ENCODE peak calls at places on chromosomes 6 and 20, in ten cellular contexts. One of them, this sample, is unnamed.

GRCh38 chr20:16554766-16555543 is 18.3 kb downstream of the KIF16B start:
- DNase-seq in astrocyte: no peak
- DNase-seq in cardiac muscle cell: no peak
- DNase-seq in stimulated activated CD4-positive, alpha-beta T cell treated with anti-CD3 and anti-CD28 coated beads, Interleukin-4, amount 100 ng/mL, for 24 hours: no peak
- DNase-seq in ascending aorta: no peak
- DNase-seq in amygdala: no peak
- DNase-seq in T-helper 2 cell: no peak
- DNase-seq in iris pigment epithelial cell: no peak
- DNase-seq in GM19239: no peak
- DNase-seq in OCI-LY7: no peak
- DNase-seq in this sample: no peak

GRCh38 chr20:5825136-5825719 is 75.0 kb downstream of the SHLD1 start:
- DNase-seq in astrocyte: no peak
- DNase-seq in cardiac muscle cell: no peak
- DNase-seq in stimulated activated CD4-positive, alpha-beta T cell treated with anti-CD3 and anti-CD28 coated beads, Interleukin-4, amount 100 ng/mL, for 24 hours: no peak
- DNase-seq in ascending aorta: no peak
- DNase-seq in amygdala: no peak
- DNase-seq in T-helper 2 cell: no peak
- DNase-seq in iris pigment epithelial cell: no peak
- DNase-seq in GM19239: no peak
- DNase-seq in OCI-LY7: no peak
- DNase-seq in this sample: no peak

GRCh38 chr6:10000461-10000992 is 414.3 kb downstream of the TFAP2A start:
- DNase-seq in astrocyte: no peak
- DNase-seq in cardiac muscle cell: no peak
- DNase-seq in stimulated activated CD4-positive, alpha-beta T cell treated with anti-CD3 and anti-CD28 coated beads, Interleukin-4, amount 100 ng/mL, for 24 hours: no peak
- DNase-seq in ascending aorta: no peak
- DNase-seq in amygdala: no peak
- DNase-seq in T-helper 2 cell: no peak
- DNase-seq in iris pigment epithelial cell: no peak
- DNase-seq in GM19239: no peak
- DNase-seq in OCI-LY7: no peak
- DNase-seq in this sample: no peak

GRCh38 chr6:43907312-43907711 is 137.3 kb downstream of the VEGFA start:
- DNase-seq in astrocyte: no peak
- DNase-seq in cardiac muscle cell: no peak
- DNase-seq in stimulated activated CD4-positive, alpha-beta T cell treated with anti-CD3 and anti-CD28 coated beads, Interleukin-4, amount 100 ng/mL, for 24 hours: no peak
- DNase-seq in ascending aorta: no peak
- DNase-seq in amygdala: no peak
- DNase-seq in T-helper 2 cell: no peak
- DNase-seq in iris pigment epithelial cell: no peak
- DNase-seq in GM19239: no peak
- DNase-seq in OCI-LY7: no peak
- DNase-seq in this sample: no peak

GRCh38 chr20:760751-761417 is 7.4 kb downstream of the SLC52A3 start:
- DNase-seq in astrocyte: no peak
- DNase-seq in cardiac muscle cell: peak; percentile 70
- DNase-seq in stimulated activated CD4-positive, alpha-beta T cell treated with anti-CD3 and anti-CD28 coated beads, Interleukin-4, amount 100 ng/mL, for 24 hours: peak; percentile 30
- DNase-seq in ascending aorta: no peak
- DNase-seq in amygdala: no peak
- DNase-seq in T-helper 2 cell: peak; percentile 9
- DNase-seq in iris pigment epithelial cell: peak; percentile 35
- DNase-seq in GM19239: peak; percentile 60
- DNase-seq in OCI-LY7: peak; percentile 48
- DNase-seq in this sample: peak; percentile 13

GRCh38 chr6:106520711-106521367 is 108.5 kb downstream of the RTN4IP1 start:
- DNase-seq in astrocyte: no peak
- DNase-seq in cardiac muscle cell: no peak
- DNase-seq in stimulated activated CD4-positive, alpha-beta T cell treated with anti-CD3 and anti-CD28 coated beads, Interleukin-4, amount 100 ng/mL, for 24 hours: peak; percentile 88
- DNase-seq in ascending aorta: no peak
- DNase-seq in amygdala: no peak
- DNase-seq in T-helper 2 cell: peak; percentile 79
- DNase-seq in iris pigment epithelial cell: no peak
- DNase-seq in GM19239: no peak
- DNase-seq in OCI-LY7: peak; percentile 69
- DNase-seq in this sample: peak; percentile 71

GRCh38 chr6:127342296-127342945 is 988 bp downstream of the ECHDC1 start:
- DNase-seq in astrocyte: peak; percentile 63
- DNase-seq in cardiac muscle cell: peak; percentile 43
- DNase-seq in stimulated activated CD4-positive, alpha-beta T cell treated with anti-CD3 and anti-CD28 coated beads, Interleukin-4, amount 100 ng/mL, for 24 hours: no peak
- DNase-seq in ascending aorta: no peak
- DNase-seq in amygdala: no peak
- DNase-seq in T-helper 2 cell: no peak
- DNase-seq in iris pigment epithelial cell: peak; percentile 56
- DNase-seq in GM19239: no peak
- DNase-seq in OCI-LY7: peak; percentile 9
- DNase-seq in this sample: no peak

GRCh38 chr20:64049060-64049886 is at the start of gene SOX18:
- DNase-seq in astrocyte: no peak
- DNase-seq in cardiac muscle cell: peak; percentile 64
- DNase-seq in stimulated activated CD4-positive, alpha-beta T cell treated with anti-CD3 and anti-CD28 coated beads, Interleukin-4, amount 100 ng/mL, for 24 hours: no peak
- DNase-seq in ascending aorta: no peak
- DNase-seq in amygdala: no peak
- DNase-seq in T-helper 2 cell: no peak
- DNase-seq in iris pigment epithelial cell: no peak
- DNase-seq in GM19239: no peak
- DNase-seq in OCI-LY7: no peak
- DNase-seq in this sample: no peak

GRCh38 chr6:40355532-40355931 is 231.6 kb downstream of the LRFN2 start:
- DNase-seq in astrocyte: no peak
- DNase-seq in cardiac muscle cell: no peak
- DNase-seq in stimulated activated CD4-positive, alpha-beta T cell treated with anti-CD3 and anti-CD28 coated beads, Interleukin-4, amount 100 ng/mL, for 24 hours: no peak
- DNase-seq in ascending aorta: no peak
- DNase-seq in amygdala: no peak
- DNase-seq in T-helper 2 cell: no peak
- DNase-seq in iris pigment epithelial cell: no peak
- DNase-seq in GM19239: no peak
- DNase-seq in OCI-LY7: no peak
- DNase-seq in this sample: no peak

GRCh38 chr6:137846772-137847313 is 20.2 kb upstream of the TNFAIP3 start:
- DNase-seq in astrocyte: no peak
- DNase-seq in cardiac muscle cell: no peak
- DNase-seq in stimulated activated CD4-positive, alpha-beta T cell treated with anti-CD3 and anti-CD28 coated beads, Interleukin-4, amount 100 ng/mL, for 24 hours: no peak
- DNase-seq in ascending aorta: peak; percentile 77
- DNase-seq in amygdala: peak; percentile 47
- DNase-seq in T-helper 2 cell: no peak
- DNase-seq in iris pigment epithelial cell: no peak
- DNase-seq in GM19239: no peak
- DNase-seq in OCI-LY7: no peak
- DNase-seq in this sample: peak; percentile 89

GRCh38 chr20:57983082-57983481 is 245.4 kb downstream of the ANKRD60 start:
- DNase-seq in astrocyte: no peak
- DNase-seq in cardiac muscle cell: no peak
- DNase-seq in stimulated activated CD4-positive, alpha-beta T cell treated with anti-CD3 and anti-CD28 coated beads, Interleukin-4, amount 100 ng/mL, for 24 hours: no peak
- DNase-seq in ascending aorta: no peak
- DNase-seq in amygdala: no peak
- DNase-seq in T-helper 2 cell: no peak
- DNase-seq in iris pigment epithelial cell: no peak
- DNase-seq in GM19239: no peak
- DNase-seq in OCI-LY7: no peak
- DNase-seq in this sample: no peak

GRCh38 chr6:13766201-13766634 is 48.1 kb downstream of the MCUR1 start:
- DNase-seq in astrocyte: peak; percentile 68
- DNase-seq in cardiac muscle cell: no peak
- DNase-seq in stimulated activated CD4-positive, alpha-beta T cell treated with anti-CD3 and anti-CD28 coated beads, Interleukin-4, amount 100 ng/mL, for 24 hours: no peak
- DNase-seq in ascending aorta: no peak
- DNase-seq in amygdala: no peak
- DNase-seq in T-helper 2 cell: no peak
- DNase-seq in iris pigment epithelial cell: peak; percentile 70
- DNase-seq in GM19239: no peak
- DNase-seq in OCI-LY7: no peak
- DNase-seq in this sample: peak; percentile 82

GRCh38 chr6:83884523-83884922 is 25.0 kb downstream of the CYB5R4 start:
- DNase-seq in astrocyte: peak; percentile 26
- DNase-seq in cardiac muscle cell: peak; percentile 49
- DNase-seq in stimulated activated CD4-positive, alpha-beta T cell treated with anti-CD3 and anti-CD28 coated beads, Interleukin-4, amount 100 ng/mL, for 24 hours: no peak
- DNase-seq in ascending aorta: no peak
- DNase-seq in amygdala: no peak
- DNase-seq in T-helper 2 cell: no peak
- DNase-seq in iris pigment epithelial cell: peak; percentile 52
- DNase-seq in GM19239: peak; percentile 7
- DNase-seq in OCI-LY7: peak; percentile 59
- DNase-seq in this sample: peak; percentile 84

GRCh38 chr20:50341880-50342637 is 151.4 kb downstream of the CEBPB start:
- DNase-seq in astrocyte: no peak
- DNase-seq in cardiac muscle cell: no peak
- DNase-seq in stimulated activated CD4-positive, alpha-beta T cell treated with anti-CD3 and anti-CD28 coated beads, Interleukin-4, amount 100 ng/mL, for 24 hours: no peak
- DNase-seq in ascending aorta: no peak
- DNase-seq in amygdala: no peak
- DNase-seq in T-helper 2 cell: no peak
- DNase-seq in iris pigment epithelial cell: no peak
- DNase-seq in GM19239: no peak
- DNase-seq in OCI-LY7: no peak
- DNase-seq in this sample: no peak

GRCh38 chr20:1934578-1935573 is 39.7 kb downstream of the SIRPA start:
- DNase-seq in astrocyte: peak; percentile 63
- DNase-seq in cardiac muscle cell: peak; percentile 88
- DNase-seq in stimulated activated CD4-positive, alpha-beta T cell treated with anti-CD3 and anti-CD28 coated beads, Interleukin-4, amount 100 ng/mL, for 24 hours: no peak
- DNase-seq in ascending aorta: peak; percentile 93
- DNase-seq in amygdala: no peak
- DNase-seq in T-helper 2 cell: no peak
- DNase-seq in iris pigment epithelial cell: peak; percentile 74
- DNase-seq in GM19239: no peak
- DNase-seq in OCI-LY7: no peak
- DNase-seq in this sample: no peak

GRCh38 chr6:100173211-100173610 is 179.2 kb upstream of the MCHR2 start:
- DNase-seq in astrocyte: no peak
- DNase-seq in cardiac muscle cell: no peak
- DNase-seq in stimulated activated CD4-positive, alpha-beta T cell treated with anti-CD3 and anti-CD28 coated beads, Interleukin-4, amount 100 ng/mL, for 24 hours: no peak
- DNase-seq in ascending aorta: no peak
- DNase-seq in amygdala: no peak
- DNase-seq in T-helper 2 cell: no peak
- DNase-seq in iris pigment epithelial cell: peak; percentile 14
- DNase-seq in GM19239: no peak
- DNase-seq in OCI-LY7: no peak
- DNase-seq in this sample: no peak

GRCh38 chr6:30782425-30783014 is 38.2 kb upstream of the IER3 start:
- DNase-seq in astrocyte: peak; percentile 72
- DNase-seq in cardiac muscle cell: no peak
- DNase-seq in stimulated activated CD4-positive, alpha-beta T cell treated with anti-CD3 and anti-CD28 coated beads, Interleukin-4, amount 100 ng/mL, for 24 hours: no peak
- DNase-seq in ascending aorta: no peak
- DNase-seq in amygdala: no peak
- DNase-seq in T-helper 2 cell: no peak
- DNase-seq in iris pigment epithelial cell: peak; percentile 56
- DNase-seq in GM19239: no peak
- DNase-seq in OCI-LY7: no peak
- DNase-seq in this sample: no peak

GRCh38 chr6:33949877-33950831 is 146.4 kb upstream of the MLN start:
- DNase-seq in astrocyte: no peak
- DNase-seq in cardiac muscle cell: no peak
- DNase-seq in stimulated activated CD4-positive, alpha-beta T cell treated with anti-CD3 and anti-CD28 coated beads, Interleukin-4, amount 100 ng/mL, for 24 hours: no peak
- DNase-seq in ascending aorta: no peak
- DNase-seq in amygdala: no peak
- DNase-seq in T-helper 2 cell: no peak
- DNase-seq in iris pigment epithelial cell: no peak
- DNase-seq in GM19239: no peak
- DNase-seq in OCI-LY7: peak; percentile 12
- DNase-seq in this sample: no peak

GRCh38 chr6:131885237-131885636 is 65.9 kb downstream of the CCN2 start:
- DNase-seq in astrocyte: peak; percentile 7
- DNase-seq in cardiac muscle cell: no peak
- DNase-seq in stimulated activated CD4-positive, alpha-beta T cell treated with anti-CD3 and anti-CD28 coated beads, Interleukin-4, amount 100 ng/mL, for 24 hours: no peak
- DNase-seq in ascending aorta: no peak
- DNase-seq in amygdala: no peak
- DNase-seq in T-helper 2 cell: no peak
- DNase-seq in iris pigment epithelial cell: no peak
- DNase-seq in GM19239: no peak
- DNase-seq in OCI-LY7: no peak
- DNase-seq in this sample: no peak

GRCh38 chr6:170402318-170403040 is 95.9 kb downstream of the FAM120B start:
- DNase-seq in astrocyte: no peak
- DNase-seq in cardiac muscle cell: no peak
- DNase-seq in stimulated activated CD4-positive, alpha-beta T cell treated with anti-CD3 and anti-CD28 coated beads, Interleukin-4, amount 100 ng/mL, for 24 hours: no peak
- DNase-seq in ascending aorta: no peak
- DNase-seq in amygdala: no peak
- DNase-seq in T-helper 2 cell: no peak
- DNase-seq in iris pigment epithelial cell: no peak
- DNase-seq in GM19239: no peak
- DNase-seq in OCI-LY7: no peak
- DNase-seq in this sample: no peak

GRCh38 chr20:47238780-47239769 is 117.4 kb downstream of the ZMYND8 start:
- DNase-seq in astrocyte: no peak
- DNase-seq in cardiac muscle cell: no peak
- DNase-seq in stimulated activated CD4-positive, alpha-beta T cell treated with anti-CD3 and anti-CD28 coated beads, Interleukin-4, amount 100 ng/mL, for 24 hours: no peak
- DNase-seq in ascending aorta: no peak
- DNase-seq in amygdala: no peak
- DNase-seq in T-helper 2 cell: no peak
- DNase-seq in iris pigment epithelial cell: no peak
- DNase-seq in GM19239: no peak
- DNase-seq in OCI-LY7: no peak
- DNase-seq in this sample: no peak

GRCh38 chr20:58102744-58103516 is 125.5 kb downstream of the ANKRD60 start:
- DNase-seq in astrocyte: peak; percentile 82
- DNase-seq in cardiac muscle cell: no peak
- DNase-seq in stimulated activated CD4-positive, alpha-beta T cell treated with anti-CD3 and anti-CD28 coated beads, Interleukin-4, amount 100 ng/mL, for 24 hours: peak; percentile 47
- DNase-seq in ascending aorta: no peak
- DNase-seq in amygdala: no peak
- DNase-seq in T-helper 2 cell: no peak
- DNase-seq in iris pigment epithelial cell: no peak
- DNase-seq in GM19239: no peak
- DNase-seq in OCI-LY7: no peak
- DNase-seq in this sample: no peak

GRCh38 chr6:158784505-158784904 is 34.7 kb downstream of the EZR start:
- DNase-seq in astrocyte: peak; percentile 81
- DNase-seq in cardiac muscle cell: no peak
- DNase-seq in stimulated activated CD4-positive, alpha-beta T cell treated with anti-CD3 and anti-CD28 coated beads, Interleukin-4, amount 100 ng/mL, for 24 hours: no peak
- DNase-seq in ascending aorta: no peak
- DNase-seq in amygdala: no peak
- DNase-seq in T-helper 2 cell: no peak
- DNase-seq in iris pigment epithelial cell: peak; percentile 50
- DNase-seq in GM19239: no peak
- DNase-seq in OCI-LY7: no peak
- DNase-seq in this sample: no peak